ENCODE peak calls at places on chromosomes 13 and 19, in seven cellular contexts. One of them, this sample, is unnamed.
A peak's percentile ranks its signal among the peaks of the same experiment; 100 is the strongest.

GRCh38 chr13:60699636-60700035 is 302.6 kb downstream of the TDRD3 start:
- DNase-seq in HepG2: no peak
- DNase-seq in SK-N-SH: no peak
- DNase-seq in H1: no peak
- DNase-seq in K562: no peak
- DNase-seq in GM12892: no peak
- DNase-seq in GM12878: no peak
- DNase-seq in this sample: no peak

GRCh38 chr19:29442094-29442493 is 83.7 kb upstream of the VSTM2B start:
- DNase-seq in GM12878: no peak
- DNase-seq in GM12892: no peak
- DNase-seq in HepG2: no peak
- DNase-seq in H1: no peak
- DNase-seq in SK-N-SH: no peak
- DNase-seq in K562: no peak
- DNase-seq in this sample: no peak

GRCh38 chr19:39174142-39174541 is 22.6 kb upstream of the NCCRP1 start:
- DNase-seq in K562: no peak
- DNase-seq in SK-N-SH: no peak
- DNase-seq in HepG2: no peak
- DNase-seq in GM12878: no peak
- DNase-seq in GM12892: no peak
- DNase-seq in H1: no peak
- DNase-seq in this sample: no peak

GRCh38 chr13:31199849-31200635 is at the start of gene B3GLCT:
- DNase-seq in H1: peak; percentile 91
- DNase-seq in HepG2: peak; percentile 57
- DNase-seq in SK-N-SH: peak; percentile 97
- DNase-seq in GM12878: no peak
- DNase-seq in K562: peak; percentile 78
- DNase-seq in GM12892: peak; percentile 89
- DNase-seq in this sample: peak; percentile 94

GRCh38 chr13:107124129-107124718 is 556.3 kb upstream of the ARGLU1 start:
- DNase-seq in K562: no peak
- DNase-seq in HepG2: peak; percentile 18
- DNase-seq in SK-N-SH: peak; percentile 21
- DNase-seq in H1: no peak
- DNase-seq in GM12878: no peak
- DNase-seq in GM12892: no peak
- DNase-seq in this sample: no peak

GRCh38 chr13:99313473-99313872 is 6.3 kb upstream of the GPR183 start:
- DNase-seq in GM12878: no peak
- DNase-seq in GM12892: no peak
- DNase-seq in SK-N-SH: no peak
- DNase-seq in H1: no peak
- DNase-seq in HepG2: no peak
- DNase-seq in K562: no peak
- DNase-seq in this sample: no peak

GRCh38 chr13:46679369-46680180 is 117.4 kb downstream of the ESD start:
- DNase-seq in GM12878: peak; percentile 53
- DNase-seq in SK-N-SH: peak; percentile 64
- DNase-seq in HepG2: peak; percentile 9
- DNase-seq in H1: no peak
- DNase-seq in GM12892: no peak
- DNase-seq in K562: no peak
- DNase-seq in this sample: peak; percentile 19

GRCh38 chr13:29573190-29573589 is 22.3 kb downstream of the SLC7A1 start:
- DNase-seq in H1: no peak
- DNase-seq in SK-N-SH: no peak
- DNase-seq in K562: no peak
- DNase-seq in GM12878: no peak
- DNase-seq in HepG2: no peak
- DNase-seq in GM12892: no peak
- DNase-seq in this sample: peak; percentile 22

GRCh38 chr19:7010722-7011593 is 10.3 kb downstream of the MBD3L2B start:
- DNase-seq in SK-N-SH: no peak
- DNase-seq in H1: no peak
- DNase-seq in GM12878: no peak
- DNase-seq in HepG2: no peak
- DNase-seq in GM12892: no peak
- DNase-seq in K562: no peak
- DNase-seq in this sample: no peak

GRCh38 chr19:34733266-34733825 is 697 bp upstream of the ZNF181 start:
- DNase-seq in GM12878: no peak
- DNase-seq in H1: no peak
- DNase-seq in HepG2: peak; percentile 80
- DNase-seq in GM12892: peak; percentile 31
- DNase-seq in K562: peak; percentile 76
- DNase-seq in SK-N-SH: peak; percentile 61
- DNase-seq in this sample: no peak

GRCh38 chr19:55461974-55462628 is 659 bp upstream of the ISOC2 start:
- DNase-seq in GM12892: no peak
- DNase-seq in H1: no peak
- DNase-seq in K562: peak; percentile 77
- DNase-seq in GM12878: no peak
- DNase-seq in HepG2: peak; percentile 50
- DNase-seq in SK-N-SH: peak; percentile 73
- DNase-seq in this sample: no peak

DNA sequence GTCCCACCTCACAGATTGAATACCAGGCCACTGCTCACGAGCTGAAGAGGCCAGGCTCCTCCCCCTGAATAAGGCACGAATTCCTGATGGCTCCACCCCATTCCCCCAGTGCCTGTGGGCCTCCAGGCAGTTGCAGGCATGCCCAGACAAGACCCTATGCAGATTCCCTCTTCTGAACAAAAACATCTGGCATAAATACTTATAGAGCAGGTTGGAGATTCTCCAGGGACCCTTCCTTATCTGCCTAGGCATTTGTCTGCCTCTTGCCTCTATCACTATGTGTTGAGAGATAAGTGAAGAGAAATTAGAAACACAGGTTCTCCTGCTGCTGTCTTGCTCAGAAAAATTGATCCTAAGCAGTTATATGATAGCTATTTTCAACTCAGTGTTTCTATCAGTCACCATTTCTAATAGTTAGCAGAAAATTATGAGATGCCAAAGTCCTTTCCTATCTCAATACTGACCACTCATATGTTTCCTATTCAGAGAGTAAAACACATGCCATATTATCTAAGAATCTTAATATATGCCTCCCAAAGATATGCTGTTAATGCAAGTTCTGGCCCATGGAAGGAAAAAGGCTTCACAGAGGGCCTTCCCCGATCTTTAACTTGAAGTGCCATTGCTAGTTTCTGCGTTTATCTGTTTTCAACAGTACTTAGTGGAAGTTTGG is 364.0 kb downstream of the KCTD12 start:
- DNase-seq in SK-N-SH: peak; percentile 67
- DNase-seq in K562: peak; percentile 0
- DNase-seq in GM12878: no peak
- DNase-seq in HepG2: no peak
- DNase-seq in H1: no peak
- DNase-seq in GM12892: no peak
- DNase-seq in this sample: no peak
- TF ChIP-seq TAF1 in SK-N-SH: no peak
- TF ChIP-seq TAF1 in K562: no peak
- TF ChIP-seq TAF1 in GM12878: no peak
- TF ChIP-seq TAF1 in HepG2: no peak
- TF ChIP-seq TAF1 in H1: no peak
- TF ChIP-seq TAF1 in GM12892: no peak
- TF ChIP-seq TAF1 in this sample: no peak

GRCh38 chr13:111587249-111587648 is 266.8 kb downstream of the TEX29 start:
- DNase-seq in GM12892: no peak
- DNase-seq in HepG2: no peak
- DNase-seq in GM12878: no peak
- DNase-seq in H1: no peak
- DNase-seq in SK-N-SH: no peak
- DNase-seq in K562: no peak
- DNase-seq in this sample: no peak

GRCh38 chr13:111584101-111584500 is 263.7 kb downstream of the TEX29 start:
- DNase-seq in SK-N-SH: no peak
- DNase-seq in HepG2: no peak
- DNase-seq in GM12878: no peak
- DNase-seq in H1: no peak
- DNase-seq in GM12892: no peak
- DNase-seq in K562: peak; percentile 31
- DNase-seq in this sample: no peak

GRCh38 chr13:111589992-111590391 is 269.6 kb downstream of the TEX29 start:
- DNase-seq in HepG2: no peak
- DNase-seq in K562: no peak
- DNase-seq in SK-N-SH: no peak
- DNase-seq in H1: no peak
- DNase-seq in GM12892: no peak
- DNase-seq in GM12878: no peak
- DNase-seq in this sample: no peak

GRCh38 chr13:111589321-111589720 is 268.9 kb downstream of the TEX29 start:
- DNase-seq in H1: no peak
- DNase-seq in SK-N-SH: no peak
- DNase-seq in HepG2: no peak
- DNase-seq in K562: no peak
- DNase-seq in GM12878: no peak
- DNase-seq in GM12892: no peak
- DNase-seq in this sample: no peak

GRCh38 chr13:111586291-111586690 is 265.8 kb downstream of the TEX29 start:
- DNase-seq in SK-N-SH: no peak
- DNase-seq in H1: no peak
- DNase-seq in GM12892: no peak
- DNase-seq in HepG2: no peak
- DNase-seq in K562: no peak
- DNase-seq in GM12878: no peak
- DNase-seq in this sample: no peak
- TF ChIP-seq TAF1 in SK-N-SH: no peak
- TF ChIP-seq TAF1 in H1: no peak
- TF ChIP-seq TAF1 in GM12892: no peak
- TF ChIP-seq TAF1 in HepG2: no peak
- TF ChIP-seq TAF1 in K562: no peak
- TF ChIP-seq TAF1 in GM12878: no peak
- TF ChIP-seq TAF1 in this sample: no peak

DNA sequence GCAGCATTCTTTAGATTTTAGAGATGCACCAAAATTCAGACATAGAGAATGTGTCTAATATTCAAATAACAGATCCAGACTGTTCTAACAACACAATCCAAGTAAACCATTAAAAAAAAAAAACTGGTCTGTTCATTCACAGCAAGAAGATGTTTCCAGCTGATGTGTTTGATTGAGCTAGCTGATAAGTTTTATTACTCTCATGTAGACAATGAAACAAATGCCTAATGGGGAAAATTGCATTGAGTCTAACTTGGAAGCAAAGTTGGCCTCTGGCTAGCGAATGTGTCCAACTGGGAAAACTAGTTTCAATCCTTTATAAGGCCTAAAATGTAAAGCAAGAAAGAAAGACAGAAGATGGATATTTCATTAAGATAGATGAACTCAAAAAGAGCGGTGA is 54.3 kb downstream of the PCDH9 start:
- DNase-seq in H1: no peak
- DNase-seq in SK-N-SH: no peak
- DNase-seq in GM12878: no peak
- DNase-seq in GM12892: no peak
- DNase-seq in K562: no peak
- DNase-seq in HepG2: no peak
- DNase-seq in this sample: no peak
- TF ChIP-seq TAF1 in H1: no peak
- TF ChIP-seq TAF1 in SK-N-SH: no peak
- TF ChIP-seq TAF1 in GM12878: no peak
- TF ChIP-seq TAF1 in GM12892: no peak
- TF ChIP-seq TAF1 in K562: no peak
- TF ChIP-seq TAF1 in HepG2: no peak
- TF ChIP-seq TAF1 in this sample: no peak

DNA sequence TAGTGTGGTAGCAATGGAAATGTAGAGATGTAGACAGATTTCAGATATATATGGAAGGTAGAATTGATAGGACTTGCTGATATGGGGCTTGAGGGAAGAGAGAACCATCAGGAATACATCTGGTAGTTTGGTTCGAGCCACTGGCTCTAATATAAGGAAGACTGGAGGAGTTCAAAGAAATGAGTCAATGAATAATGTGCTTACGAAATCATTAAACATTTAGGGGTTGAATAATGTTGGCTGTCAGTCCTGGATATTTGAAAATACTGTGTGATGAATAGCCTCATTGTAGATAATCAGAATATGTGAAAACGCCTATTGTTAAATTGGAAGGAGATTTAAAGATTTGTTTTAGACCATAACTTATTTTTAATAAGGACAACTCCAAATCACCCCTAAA is 21.6 kb downstream of the SGCG start:
- DNase-seq in HepG2: no peak
- DNase-seq in H1: no peak
- DNase-seq in GM12878: no peak
- DNase-seq in K562: no peak
- DNase-seq in GM12892: no peak
- DNase-seq in SK-N-SH: no peak
- DNase-seq in this sample: no peak
- TF ChIP-seq TAF1 in HepG2: no peak
- TF ChIP-seq TAF1 in H1: no peak
- TF ChIP-seq TAF1 in GM12878: no peak
- TF ChIP-seq TAF1 in K562: no peak
- TF ChIP-seq TAF1 in GM12892: no peak
- TF ChIP-seq TAF1 in SK-N-SH: no peak
- TF ChIP-seq TAF1 in this sample: no peak

DNA sequence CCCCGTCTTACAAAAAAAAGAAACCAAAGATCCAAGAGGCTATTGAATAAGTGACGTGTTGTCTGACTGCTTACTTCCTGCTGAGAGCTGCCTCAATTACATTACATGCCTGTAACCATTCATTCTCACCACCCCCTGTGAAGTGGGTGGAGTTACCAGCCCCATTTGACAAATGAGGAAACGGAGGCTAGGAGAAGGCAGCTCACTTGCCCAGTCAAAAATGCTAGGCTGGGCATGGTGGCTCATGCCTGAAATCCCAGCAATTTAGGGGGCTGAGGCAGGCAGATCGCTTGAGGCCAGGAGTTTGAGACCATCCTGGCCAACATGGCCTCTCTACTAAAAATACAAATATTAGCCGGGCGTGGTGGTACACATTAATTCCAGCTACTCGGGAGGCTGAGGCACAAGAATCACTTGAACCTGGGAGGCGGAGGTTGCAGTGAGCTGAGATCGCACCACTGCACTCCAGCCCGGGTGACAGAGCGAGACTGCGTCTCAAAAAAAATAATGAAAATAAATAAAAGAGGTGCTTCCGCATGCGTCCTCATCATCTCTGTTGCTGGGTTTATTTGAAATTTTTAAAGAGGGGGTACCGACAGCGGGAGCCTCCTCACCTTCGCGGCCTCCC is 499 bp downstream of the LSM7 start:
- DNase-seq in HepG2: peak; percentile 32
- DNase-seq in GM12892: peak; percentile 62
- DNase-seq in SK-N-SH: peak; percentile 72
- DNase-seq in K562: peak; percentile 78
- DNase-seq in H1: no peak
- DNase-seq in GM12878: peak; percentile 86
- DNase-seq in this sample: peak; percentile 71
- TF ChIP-seq TAF1 in HepG2: no peak
- TF ChIP-seq TAF1 in GM12892: peak; percentile 22
- TF ChIP-seq TAF1 in SK-N-SH: no peak
- TF ChIP-seq TAF1 in K562: peak; percentile 25
- TF ChIP-seq TAF1 in H1: peak; percentile 39
- TF ChIP-seq TAF1 in GM12878: no peak
- TF ChIP-seq TAF1 in this sample: peak; percentile 40

This sample was measured in GM12891.